ENCODE peak calls at places on chromosomes 2 and 18, in six cellular contexts. I is heart right ventricle, H is ovary, Y is GM10248, Q is A549, F is left ventricle myocardium inferior. A is an unnamed sample.

GRCh38 chr2:86304416-86304815 is 33.0 kb downstream of the REEP1 start:
- DNase-seq in I (no peak), H (no peak), Y (no peak), Q (no peak), F (no peak), A (no peak)

GRCh38 chr2:165675551-165675968 is 118.5 kb downstream of the GALNT3 start:
- DNase-seq in I (no peak), H (no peak), Y (no peak), Q (peak), F (no peak), A (no peak)

GRCh38 chr2:205934443-205934842 is 151.5 kb downstream of the INO80D start:
- DNase-seq in I (no peak), H (no peak), Y (no peak), Q (peak), F (no peak), A (peak)

GRCh38 chr2:39114771-39115170 is 6.1 kb downstream of the SOS1 start:
- DNase-seq in I (no peak), H (no peak), Y (no peak), Q (no peak), F (no peak), A (no peak)

GRCh38 chr2:70777450-70777849 is 9.4 kb upstream of the ADD2 start:
- DNase-seq in I (no peak), H (no peak), Y (no peak), Q (peak), F (no peak), A (peak)

GRCh38 chr2:200873561-200873960 is 9.1 kb upstream of the CLK1 start:
- DNase-seq in I (no peak), H (no peak), Y (no peak), Q (no peak), F (no peak), A (no peak)

GRCh38 chr2:59967691-59968090 is 585.8 kb downstream of the BCL11A start:
- DNase-seq in I (no peak), H (no peak), Y (no peak), Q (no peak), F (no peak), A (no peak)

GRCh38 chr2:133865141-133865540 is 296.9 kb upstream of the NCKAP5 start:
- DNase-seq in I (no peak), H (no peak), Y (no peak), Q (no peak), F (no peak), A (no peak)

GRCh38 chr2:43407826-43408783 is 181.7 kb upstream of the ZFP36L2 start:
- DNase-seq in I (no peak), H (no peak), Y (peak), Q (no peak), F (no peak), A (no peak)

GRCh38 chr2:23589739-23590138 is 204.8 kb downstream of the KLHL29 start:
- DNase-seq in I (no peak), H (peak), Y (no peak), Q (no peak), F (no peak), A (no peak)

GRCh38 chr2:224687156-224687555 is 29.0 kb downstream of the CCDC195 start:
- DNase-seq in I (no peak), H (no peak), Y (no peak), Q (no peak), F (no peak), A (no peak)

GRCh38 chr18:28725876-28726275 is 548.9 kb upstream of the CDH2 start:
- DNase-seq in I (no peak), H (no peak), Y (no peak), Q (no peak), F (no peak), A (peak)

GRCh38 chr2:126661702-126662465 is 5.9 kb downstream of the GYPC start:
- DNase-seq in I (no peak), H (no peak), Y (no peak), Q (no peak), F (no peak), A (no peak)

GRCh38 chr2:207239754-207240494 is 74.2 kb upstream of the KLF7 start:
- DNase-seq in I (no peak), H (no peak), Y (no peak), Q (no peak), F (no peak), A (peak)

GRCh38 chr18:62569081-62569480 is 46.3 kb downstream of the ZCCHC2 start:
- DNase-seq in I (no peak), H (no peak), Y (no peak), Q (no peak), F (no peak), A (no peak)

GRCh38 chr2:45180033-45180746 is 170.9 kb upstream of the SIX2 start:
- DNase-seq in I (no peak), H (no peak), Y (no peak), Q (no peak), F (no peak), A (no peak)

GRCh38 chr2:11012131-11012693 is 100.5 kb downstream of the KCNF1 start:
- DNase-seq in I (no peak), H (no peak), Y (no peak), Q (no peak), F (no peak), A (no peak)

GRCh38 chr18:76056467-76057194 is 438.4 kb downstream of the ZNF516 start:
- DNase-seq in I (peak), H (peak), Y (no peak), Q (no peak), F (peak), A (no peak)

GRCh38 chr2:119234021-119235019 is 10.7 kb downstream of the STEAP3 start:
- DNase-seq in I (no peak), H (no peak), Y (no peak), Q (peak), F (no peak), A (peak)

DNA sequence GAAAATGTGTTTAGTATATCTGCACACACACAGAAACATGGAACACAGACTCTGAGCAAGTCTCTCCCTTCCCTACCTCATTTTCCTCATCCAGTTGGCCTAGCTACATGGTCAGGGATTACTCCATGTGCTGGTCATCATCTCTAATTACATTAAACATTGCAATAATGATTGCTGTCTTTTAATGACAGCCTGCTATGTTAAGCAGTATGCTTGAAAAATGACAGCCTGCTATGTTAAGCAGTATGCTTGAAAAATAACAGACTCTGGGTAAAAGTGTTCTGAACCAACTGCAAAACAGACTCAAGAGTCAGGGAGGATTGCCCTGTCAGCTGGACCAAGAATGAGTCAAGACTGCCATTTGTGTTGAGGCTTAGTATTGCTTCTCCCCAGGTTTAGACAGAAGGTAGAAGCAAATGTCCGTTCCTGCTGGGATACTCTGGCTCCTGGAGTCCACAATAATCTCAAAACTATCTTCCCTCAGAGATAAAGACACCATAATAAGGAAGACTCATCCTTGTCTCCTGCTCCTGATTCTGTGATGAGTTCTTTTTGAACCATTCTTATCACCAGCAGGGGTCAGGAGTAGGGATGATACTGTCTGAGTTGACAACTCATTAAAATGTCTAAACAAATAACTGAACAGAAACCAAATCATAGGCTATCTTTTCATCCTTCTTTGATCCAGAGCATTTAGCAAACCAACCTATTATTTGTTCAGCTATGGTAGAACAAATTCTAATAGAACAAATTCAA is 57.7 kb downstream of the CCDC93 start:
- DNase-seq in I (no peak), H (no peak), Y (no peak), Q (peak), F (no peak), A (no peak)
- TF ChIP-seq CTCF in I (no peak), H (no peak), Y (no peak), Q (peak), F (peak), A (no peak)

GRCh38 chr2:12175323-12175722 is 428.9 kb downstream of the LPIN1 start:
- DNase-seq in I (no peak), H (no peak), Y (no peak), Q (no peak), F (no peak), A (no peak)

GRCh38 chr2:12176621-12177020 is 430.2 kb downstream of the LPIN1 start:
- DNase-seq in I (no peak), H (no peak), Y (no peak), Q (no peak), F (no peak), A (no peak)

GRCh38 chr2:12177052-12177994 is 430.9 kb downstream of the LPIN1 start:
- DNase-seq in I (peak), H (peak), Y (peak), Q (peak), F (peak), A (peak)

GRCh38 chr2:12173271-12173942 is 427.0 kb downstream of the LPIN1 start:
- DNase-seq in I (no peak), H (no peak), Y (no peak), Q (no peak), F (no peak), A (peak)

DNA sequence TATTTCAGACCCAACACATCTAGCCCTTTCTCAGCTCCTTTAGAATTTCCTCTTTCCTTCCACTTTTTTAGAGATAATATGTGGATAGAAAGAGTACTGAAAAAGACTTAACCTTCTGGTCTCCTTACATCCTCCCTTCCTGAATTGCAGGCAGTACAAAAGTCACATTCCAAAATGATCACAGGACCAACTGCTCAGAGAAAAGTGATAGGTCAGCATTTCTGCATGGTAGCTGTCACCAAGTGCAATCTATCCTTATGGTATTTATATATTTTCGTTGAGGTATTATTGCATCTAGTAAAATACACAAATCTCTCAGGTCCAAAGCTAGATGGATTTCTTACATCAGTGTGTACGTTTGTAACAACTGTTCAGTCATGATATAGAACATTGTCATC is 427.5 kb downstream of the LPIN1 start:
- DNase-seq in I (no peak), H (no peak), Y (no peak), Q (no peak), F (no peak), A (no peak)
- TF ChIP-seq CTCF in I (no peak), H (no peak), Y (no peak), Q (no peak), F (no peak), A (no peak)

DNA sequence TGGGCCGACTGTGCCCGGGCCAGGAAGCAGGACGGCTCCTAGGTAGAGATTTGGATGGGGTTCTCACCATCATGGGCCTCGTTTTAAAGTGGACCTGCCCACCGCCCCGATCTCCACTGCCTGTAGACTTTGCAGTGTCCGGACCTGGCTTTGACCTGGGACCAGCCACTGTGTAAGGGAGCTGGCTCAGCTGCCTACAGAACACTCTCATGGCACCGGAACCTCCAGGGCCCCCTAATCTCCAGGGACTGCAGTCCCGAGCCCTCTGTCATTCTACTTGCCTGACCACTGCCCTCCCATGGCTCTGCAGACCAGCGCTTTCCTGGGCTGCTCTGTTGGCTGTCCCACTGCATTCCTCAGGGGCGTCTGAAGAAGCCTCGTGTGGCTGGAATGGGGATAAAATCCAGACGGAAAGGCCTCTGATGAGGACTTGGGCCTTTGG is 120.8 kb downstream of the GLI2 start:
- DNase-seq in I (no peak), H (peak), Y (no peak), Q (peak), F (no peak), A (no peak)
- TF ChIP-seq CTCF in I (no peak), H (peak), Y (no peak), Q (no peak), F (no peak), A (no peak)

GRCh38 chr2:52571380-52572347 is 1195.9 kb upstream of the CHAC2 start:
- DNase-seq in I (peak), H (no peak), Y (no peak), Q (no peak), F (no peak), A (no peak)

GRCh38 chr2:52570716-52571115 is 1196.9 kb upstream of the CHAC2 start:
- DNase-seq in I (no peak), H (no peak), Y (no peak), Q (no peak), F (no peak), A (no peak)

GRCh38 chr2:52572469-52572894 is 1195.1 kb upstream of the CHAC2 start:
- DNase-seq in I (no peak), H (no peak), Y (no peak), Q (no peak), F (no peak), A (no peak)
- TF ChIP-seq CTCF in I (no peak), H (no peak), Y (no peak), Q (no peak), F (no peak), A (no peak)